ENCODE peak calls at places on chromosomes 16 and 17, in six cellular contexts. B is germinal center; I is neuronal stem cell; N is activated T-helper 9 cell treated with anti-CD3 and anti-CD28 coated beads, Interleukin-2, amount 50 U/mL, for 16 hours; T is fibroblast of lung; M is GM12865. U is an unnamed sample.

GRCh38 chr16:68284847-68285246 is 20.5 kb downstream of the SLC7A6 start:
- DNase-seq in T (no peak), M (peak), N (no peak), B (peak), I (no peak), U (no peak)

GRCh38 chr17:66285149-66285548 is 17.3 kb upstream of the PRKCA start:
- DNase-seq in M (no peak), T (no peak), N (no peak), I (no peak), B (no peak), U (no peak)

GRCh38 chr17:36824678-36825091 is 112.6 kb upstream of the LHX1 start:
- DNase-seq in N (no peak), I (no peak), B (no peak), T (no peak), M (no peak), U (no peak)

GRCh38 chr17:6831662-6832263 is at the start of gene TEKT1:
- DNase-seq in M (peak), T (peak), I (peak), N (peak), B (peak), U (no peak)

GRCh38 chr16:3963203-3963602 is 82.7 kb upstream of the CREBBP start:
- DNase-seq in I (no peak), N (peak), T (no peak), B (no peak), M (no peak), U (no peak)

GRCh38 chr17:63519972-63520882 is 2.9 kb upstream of the KCNH6 start:
- DNase-seq in I (no peak), M (no peak), T (no peak), N (no peak), B (no peak), U (no peak)

GRCh38 chr16:67456383-67457140 is 24.4 kb downstream of the ATP6V0D1 start:
- DNase-seq in M (no peak), B (no peak), I (no peak), N (no peak), T (peak), U (no peak)

GRCh38 chr16:72317378-72317777 is 145.4 kb upstream of the PMFBP1 start:
- DNase-seq in T (peak), I (no peak), N (no peak), B (no peak), M (no peak), U (no peak)

GRCh38 chr16:71681360-71681759 is 43.1 kb downstream of the PHLPP2 start:
- DNase-seq in B (no peak), M (no peak), N (no peak), I (no peak), T (no peak), U (no peak)

GRCh38 chr17:44122825-44123355 is 551 bp downstream of the HDAC5 start:
- DNase-seq in B (peak), T (no peak), N (no peak), M (peak), I (no peak), U (no peak)

GRCh38 chr16:66223176-66223780 is 143.2 kb upstream of the CDH5 start:
- DNase-seq in T (peak), M (no peak), I (no peak), B (no peak), N (no peak), U (no peak)

GRCh38 chr17:70938311-70938710 is 769.0 kb downstream of the KCNJ2 start:
- DNase-seq in I (no peak), B (no peak), N (no peak), M (no peak), T (no peak), U (no peak)

GRCh38 chr16:30996324-30996999 is 11.5 kb downstream of the HSD3B7 start:
- DNase-seq in M (peak), N (no peak), I (no peak), T (no peak), B (no peak), U (no peak)

U was measured in NK-92 treated with Interleukin-12 subunit alpha and Interleukin-12 subunit beta, amount 100 ng/mL, for 24 hours.